ENCODE peak calls at places on chromosome 12, in eight cellular contexts. One of them, this sample, is unnamed.

GRCh38 chr12:119145367-119145766 is 33.4 kb upstream of the HSPB8 start:
- DNase-seq in right lobe of liver: no peak
- DNase-seq in uterus: no peak
- DNase-seq in stomach: no peak
- DNase-seq in testis: no peak
- DNase-seq in GM12891: no peak
- DNase-seq in HCT116: no peak
- DNase-seq in body of pancreas: no peak
- DNase-seq in this sample: no peak

GRCh38 chr12:26247873-26248272 is 52.5 kb downstream of the SSPN start:
- DNase-seq in body of pancreas: no peak
- DNase-seq in right lobe of liver: no peak
- DNase-seq in testis: no peak
- DNase-seq in HCT116: no peak
- DNase-seq in GM12891: no peak
- DNase-seq in stomach: no peak
- DNase-seq in uterus: no peak
- DNase-seq in this sample: no peak

GRCh38 chr12:53046655-53047220 is 3.1 kb upstream of the TNS2 start:
- DNase-seq in uterus: peak
- DNase-seq in HCT116: no peak
- DNase-seq in stomach: peak
- DNase-seq in right lobe of liver: no peak
- DNase-seq in GM12891: no peak
- DNase-seq in testis: peak
- DNase-seq in body of pancreas: peak
- DNase-seq in this sample: peak

GRCh38 chr12:113041560-113041959 is 15.0 kb upstream of the DTX1 start:
- DNase-seq in right lobe of liver: no peak
- DNase-seq in stomach: no peak
- DNase-seq in HCT116: no peak
- DNase-seq in body of pancreas: no peak
- DNase-seq in GM12891: no peak
- DNase-seq in uterus: no peak
- DNase-seq in testis: no peak
- DNase-seq in this sample: no peak

GRCh38 chr12:3278681-3279414 is 201.7 kb downstream of the TSPAN9 start:
- DNase-seq in right lobe of liver: no peak
- DNase-seq in uterus: no peak
- DNase-seq in testis: no peak
- DNase-seq in GM12891: no peak
- DNase-seq in body of pancreas: no peak
- DNase-seq in stomach: no peak
- DNase-seq in HCT116: no peak
- DNase-seq in this sample: no peak

GRCh38 chr12:214005-214736 is at the start of gene SLC6A12:
- DNase-seq in GM12891: no peak
- DNase-seq in body of pancreas: no peak
- DNase-seq in testis: no peak
- DNase-seq in uterus: no peak
- DNase-seq in stomach: no peak
- DNase-seq in HCT116: no peak
- DNase-seq in right lobe of liver: peak
- DNase-seq in this sample: no peak

GRCh38 chr12:71046215-71046614 is 111.6 kb downstream of the TSPAN8 start:
- DNase-seq in body of pancreas: no peak
- DNase-seq in uterus: no peak
- DNase-seq in right lobe of liver: no peak
- DNase-seq in stomach: no peak
- DNase-seq in testis: no peak
- DNase-seq in GM12891: no peak
- DNase-seq in HCT116: no peak
- DNase-seq in this sample: no peak

GRCh38 chr12:47249719-47250506 is 170.2 kb upstream of the AMIGO2 start:
- DNase-seq in testis: no peak
- DNase-seq in right lobe of liver: no peak
- DNase-seq in GM12891: no peak
- DNase-seq in HCT116: no peak
- DNase-seq in uterus: no peak
- DNase-seq in body of pancreas: peak
- DNase-seq in stomach: no peak
- DNase-seq in this sample: peak

GRCh38 chr12:88242161-88242925 is 100.2 kb downstream of the TMTC3 start:
- DNase-seq in testis: no peak
- DNase-seq in right lobe of liver: no peak
- DNase-seq in GM12891: no peak
- DNase-seq in body of pancreas: no peak
- DNase-seq in uterus: no peak
- DNase-seq in HCT116: peak
- DNase-seq in stomach: no peak
- DNase-seq in this sample: no peak

GRCh38 chr12:131940121-131940520 is 9.6 kb upstream of the EP400 start:
- DNase-seq in GM12891: no peak
- DNase-seq in uterus: no peak
- DNase-seq in stomach: no peak
- DNase-seq in HCT116: no peak
- DNase-seq in testis: no peak
- DNase-seq in right lobe of liver: no peak
- DNase-seq in body of pancreas: no peak
- DNase-seq in this sample: no peak

GRCh38 chr12:122646568-122647220 is 56.5 kb downstream of the HCAR2 start:
- DNase-seq in body of pancreas: no peak
- DNase-seq in uterus: no peak
- DNase-seq in HCT116: no peak
- DNase-seq in right lobe of liver: no peak
- DNase-seq in stomach: no peak
- DNase-seq in GM12891: no peak
- DNase-seq in testis: no peak
- DNase-seq in this sample: peak

GRCh38 chr12:122641976-122642375 is 61.2 kb downstream of the HCAR2 start:
- DNase-seq in GM12891: no peak
- DNase-seq in HCT116: no peak
- DNase-seq in testis: no peak
- DNase-seq in right lobe of liver: no peak
- DNase-seq in uterus: no peak
- DNase-seq in body of pancreas: no peak
- DNase-seq in stomach: no peak
- DNase-seq in this sample: no peak

DNA sequence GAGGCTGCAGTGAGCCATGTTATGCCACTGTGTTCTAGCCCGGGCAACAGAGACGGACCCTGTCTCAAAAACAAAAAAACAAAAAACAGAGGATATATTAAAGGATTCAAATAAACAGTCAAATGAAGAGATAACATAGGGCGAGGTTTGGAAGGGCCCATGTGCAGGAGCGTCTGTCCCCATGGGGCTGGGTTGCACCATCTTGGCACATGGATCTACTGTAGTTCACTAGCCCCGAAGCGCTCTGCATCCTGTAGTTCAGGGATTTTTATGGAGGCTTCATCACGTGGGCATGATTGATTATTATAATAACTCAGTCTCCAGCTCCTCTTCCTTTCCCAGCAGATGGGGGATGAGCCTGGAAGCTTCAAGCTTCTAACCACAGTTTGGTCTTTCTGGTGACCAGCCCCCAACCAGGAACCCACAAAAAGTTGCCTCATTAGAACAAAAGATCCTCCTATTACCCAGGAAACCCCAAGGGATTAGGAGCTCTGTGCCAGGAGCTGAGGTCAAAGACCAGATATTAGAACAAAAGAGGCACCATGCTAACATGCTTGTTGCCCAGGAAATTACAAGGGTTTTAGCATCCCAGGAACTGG is 59.9 kb downstream of the HCAR2 start:
- DNase-seq in HCT116: no peak
- DNase-seq in right lobe of liver: no peak
- DNase-seq in uterus: no peak
- DNase-seq in GM12891: no peak
- DNase-seq in testis: no peak
- DNase-seq in stomach: no peak
- DNase-seq in body of pancreas: no peak
- DNase-seq in this sample: no peak
- TF ChIP-seq POLR2A in HCT116: no peak
- TF ChIP-seq POLR2A in right lobe of liver: no peak
- TF ChIP-seq POLR2A in uterus: no peak
- TF ChIP-seq POLR2A in GM12891: no peak
- TF ChIP-seq POLR2A in testis: no peak
- TF ChIP-seq POLR2A in stomach: no peak
- TF ChIP-seq POLR2A in body of pancreas: no peak
- TF ChIP-seq POLR2A in this sample: no peak

GRCh38 chr12:89353823-89354629 is 1.7 kb upstream of the DUSP6 start:
- DNase-seq in HCT116: peak
- DNase-seq in uterus: peak
- DNase-seq in testis: peak
- DNase-seq in body of pancreas: peak
- DNase-seq in GM12891: peak
- DNase-seq in stomach: peak
- DNase-seq in right lobe of liver: peak
- DNase-seq in this sample: peak
- TF ChIP-seq POLR2A in HCT116: peak
- TF ChIP-seq POLR2A in uterus: peak
- TF ChIP-seq POLR2A in testis: no peak
- TF ChIP-seq POLR2A in body of pancreas: peak
- TF ChIP-seq POLR2A in GM12891: no peak
- TF ChIP-seq POLR2A in stomach: no peak
- TF ChIP-seq POLR2A in right lobe of liver: peak
- TF ChIP-seq POLR2A in this sample: no peak

GRCh38 chr12:96246926-96247566 is 52.9 kb downstream of the ELK3 start:
- DNase-seq in body of pancreas: no peak
- DNase-seq in testis: no peak
- DNase-seq in right lobe of liver: no peak
- DNase-seq in HCT116: no peak
- DNase-seq in uterus: no peak
- DNase-seq in GM12891: no peak
- DNase-seq in stomach: no peak
- DNase-seq in this sample: no peak

GRCh38 chr12:96249196-96250118 is 55.3 kb downstream of the ELK3 start:
- DNase-seq in testis: no peak
- DNase-seq in body of pancreas: no peak
- DNase-seq in GM12891: no peak
- DNase-seq in uterus: peak
- DNase-seq in HCT116: no peak
- DNase-seq in right lobe of liver: no peak
- DNase-seq in stomach: no peak
- DNase-seq in this sample: no peak

GRCh38 chr12:96250119-96250685 is 56.0 kb downstream of the ELK3 start:
- DNase-seq in right lobe of liver: no peak
- DNase-seq in HCT116: no peak
- DNase-seq in GM12891: no peak
- DNase-seq in stomach: no peak
- DNase-seq in uterus: no peak
- DNase-seq in body of pancreas: no peak
- DNase-seq in testis: no peak
- DNase-seq in this sample: peak

GRCh38 chr12:96247567-96247962 is 53.4 kb downstream of the ELK3 start:
- DNase-seq in GM12891: no peak
- DNase-seq in HCT116: no peak
- DNase-seq in right lobe of liver: no peak
- DNase-seq in stomach: no peak
- DNase-seq in uterus: no peak
- DNase-seq in testis: no peak
- DNase-seq in body of pancreas: no peak
- DNase-seq in this sample: no peak

GRCh38 chr12:96248532-96248931 is 54.4 kb downstream of the ELK3 start:
- DNase-seq in GM12891: no peak
- DNase-seq in body of pancreas: no peak
- DNase-seq in uterus: no peak
- DNase-seq in stomach: no peak
- DNase-seq in testis: no peak
- DNase-seq in right lobe of liver: no peak
- DNase-seq in HCT116: no peak
- DNase-seq in this sample: no peak
- TF ChIP-seq POLR2A in GM12891: no peak
- TF ChIP-seq POLR2A in body of pancreas: no peak
- TF ChIP-seq POLR2A in uterus: no peak
- TF ChIP-seq POLR2A in stomach: no peak
- TF ChIP-seq POLR2A in testis: no peak
- TF ChIP-seq POLR2A in right lobe of liver: no peak
- TF ChIP-seq POLR2A in HCT116: no peak
- TF ChIP-seq POLR2A in this sample: no peak

DNA sequence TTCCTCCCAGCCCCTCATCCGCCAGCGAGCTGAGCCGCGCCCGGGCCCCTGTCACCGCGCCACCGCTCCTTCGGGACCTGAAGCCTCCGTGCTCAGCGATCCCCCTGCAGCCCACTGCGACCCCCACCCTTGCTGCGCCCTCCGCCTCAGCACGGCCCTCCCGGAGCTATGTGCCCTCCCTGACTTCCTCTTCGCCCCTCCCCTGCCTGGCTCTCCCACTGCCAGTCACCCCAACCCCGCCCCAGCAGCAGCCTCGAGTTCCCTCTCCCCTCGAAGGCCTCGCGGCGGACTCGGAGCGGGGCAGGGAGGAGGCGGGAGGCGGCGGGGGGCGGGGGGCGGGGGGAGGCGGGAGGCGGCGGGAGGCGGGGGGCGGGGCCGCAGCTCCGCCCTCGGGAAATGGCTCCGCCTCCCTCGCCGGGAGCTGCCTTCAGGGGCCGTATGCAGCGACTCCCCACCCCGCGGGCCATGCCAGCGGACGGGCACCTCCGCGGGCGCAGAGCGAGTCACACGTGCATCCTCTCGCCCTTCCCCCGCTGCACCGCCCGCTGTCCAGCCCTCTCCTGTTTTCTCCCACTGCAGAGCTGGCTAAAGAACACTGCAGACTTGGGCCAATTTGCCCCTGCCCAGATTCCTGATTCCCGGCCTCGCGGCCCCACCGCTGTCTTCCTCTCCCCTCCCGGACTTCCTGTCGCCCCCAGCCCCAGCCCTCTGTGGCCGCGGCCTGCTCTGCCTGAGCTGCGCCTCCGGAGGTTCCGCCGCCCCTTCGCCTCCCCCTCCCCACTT is 29.1 kb upstream of the ADIPOR2 start:
- DNase-seq in body of pancreas: peak
- DNase-seq in stomach: peak
- DNase-seq in uterus: peak
- DNase-seq in GM12891: peak
- DNase-seq in HCT116: peak
- DNase-seq in testis: peak
- DNase-seq in right lobe of liver: peak
- DNase-seq in this sample: peak
- TF ChIP-seq POLR2A in body of pancreas: peak
- TF ChIP-seq POLR2A in stomach: no peak
- TF ChIP-seq POLR2A in uterus: peak
- TF ChIP-seq POLR2A in GM12891: no peak
- TF ChIP-seq POLR2A in HCT116: peak
- TF ChIP-seq POLR2A in testis: peak
- TF ChIP-seq POLR2A in right lobe of liver: peak
- TF ChIP-seq POLR2A in this sample: peak

GRCh38 chr12:57078519-57079404 is at the start of gene NEMP1:
- DNase-seq in body of pancreas: peak
- DNase-seq in HCT116: peak
- DNase-seq in GM12891: peak
- DNase-seq in right lobe of liver: peak
- DNase-seq in uterus: peak
- DNase-seq in testis: peak
- DNase-seq in stomach: peak
- DNase-seq in this sample: peak
- TF ChIP-seq POLR2A in body of pancreas: peak
- TF ChIP-seq POLR2A in HCT116: peak
- TF ChIP-seq POLR2A in GM12891: peak
- TF ChIP-seq POLR2A in right lobe of liver: peak
- TF ChIP-seq POLR2A in uterus: peak
- TF ChIP-seq POLR2A in testis: no peak
- TF ChIP-seq POLR2A in stomach: no peak
- TF ChIP-seq POLR2A in this sample: peak

This sample was measured in erythroblast.